ENCODE peak calls at places on chromosomes 11 and 22, in eight cellular contexts. V is foreskin keratinocyte; A is left lung; L is sigmoid colon; D is ovary; K is aorta; Z is HAP-1; B is CD4-positive, CD25-positive, alpha-beta regulatory T cell. N is an unnamed sample. For H3K4me1, the result is how much of the 10 kb centered on the place peaks cover.

GRCh38 chr22:46614070-46614931 is 5.9 kb upstream of the GRAMD4 start:
- DNase-seq in Z (no peak), B (peak), A (no peak), V (no peak), D (no peak), K (no peak), L (no peak), N (peak)

GRCh38 chr22:49264696-49265095 is 563.0 kb downstream of the BRD1 start:
- DNase-seq in D (no peak), L (no peak), V (no peak), A (no peak), K (no peak), Z (no peak), B (no peak), N (no peak)

GRCh38 chr11:76151561-76152085 is 54.7 kb downstream of the WNT11 start:
- DNase-seq in A (no peak), Z (no peak), B (no peak), L (no peak), V (no peak), K (no peak), D (no peak), N (no peak)

GRCh38 chr22:16793831-16794230 is 31.4 kb downstream of the XKR3 start:
- DNase-seq in K (no peak), B (no peak), D (no peak), L (no peak), Z (no peak), V (no peak), A (no peak), N (no peak)

GRCh38 chr11:92423133-92423532 is 198.5 kb downstream of the FAT3 start:
- DNase-seq in A (no peak), B (no peak), Z (no peak), K (no peak), D (no peak), V (no peak), L (no peak), N (no peak)

GRCh38 chr11:129023968-129024676 is 81.5 kb upstream of the TP53AIP1 start:
- DNase-seq in V (peak), B (peak), K (peak), D (no peak), A (peak), L (no peak), Z (no peak), N (peak)

GRCh38 chr11:22415481-22415880 is 77.3 kb downstream of the SLC17A6 start:
- DNase-seq in L (no peak), B (no peak), V (no peak), D (no peak), Z (no peak), A (no peak), K (no peak), N (no peak)

GRCh38 chr11:4178813-4179662 is 84.4 kb downstream of the RRM1 start:
- DNase-seq in B (no peak), K (no peak), V (no peak), L (no peak), A (no peak), Z (no peak), D (no peak), N (no peak)

GRCh38 chr22:29824677-29825076 is 13.4 kb downstream of the ASCC2 start:
- DNase-seq in B (no peak), A (no peak), Z (no peak), K (peak), L (peak), V (no peak), D (no peak), N (no peak)

GRCh38 chr11:85027346-85027745 is 599.8 kb downstream of the DLG2 start:
- DNase-seq in Z (no peak), K (no peak), D (no peak), V (no peak), B (no peak), A (no peak), L (no peak), N (no peak)
- H3K4me1 ChIP-seq in Z (under half), K (under half), D (under half), V (under half), B (under half), A (under half), L (under half), N (under half)

DNA sequence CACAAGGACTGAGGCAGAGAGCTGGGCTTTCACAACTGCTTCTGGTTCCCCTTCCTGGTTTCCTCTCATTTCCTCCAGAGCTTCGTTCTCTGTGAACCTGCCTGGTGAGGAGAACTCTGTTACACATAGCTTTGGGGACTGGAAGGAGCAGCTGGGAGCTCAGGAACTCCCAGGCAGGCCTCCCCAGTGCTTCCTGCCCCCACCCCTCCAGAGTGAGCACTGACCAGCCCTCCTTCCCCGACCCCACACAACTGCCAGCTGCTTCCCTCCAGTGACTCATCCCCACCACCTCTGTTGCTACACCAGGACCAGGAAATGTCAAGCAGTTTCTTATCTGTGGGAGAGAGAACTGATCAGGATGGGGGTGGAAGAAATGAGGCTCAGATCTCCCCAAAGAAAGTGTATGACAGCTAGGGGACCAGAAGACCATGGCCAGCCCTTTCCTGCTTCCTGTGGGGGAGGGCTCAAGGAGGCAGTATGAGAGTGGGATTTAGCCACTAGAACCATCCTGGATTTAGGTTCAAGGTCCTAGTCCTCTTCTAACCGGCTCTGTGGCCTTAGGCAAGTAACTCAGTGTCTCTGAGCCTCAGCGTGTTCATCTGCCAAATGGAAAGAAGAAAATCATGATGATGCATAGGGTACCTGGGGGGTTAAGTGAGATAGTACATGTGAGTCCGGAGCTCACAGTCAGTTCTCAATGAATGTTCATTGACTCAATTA is 4.5 kb upstream of the TP53I11 start:
- DNase-seq in L (peak), D (peak), K (peak), B (no peak), Z (no peak), V (no peak), A (peak), N (peak)
- H3K4me1 ChIP-seq in L (under half), D (under half), K (under half), B (under half), Z (under half), V (under half), A (half or more), N (under half)

GRCh38 chr11:134230339-134230738 is 5.9 kb downstream of the VPS26B start:
- DNase-seq in B (no peak), D (no peak), Z (no peak), L (no peak), V (no peak), K (no peak), A (no peak), N (no peak)
- H3K4me1 ChIP-seq in B (under half), D (under half), Z (under half), L (under half), V (under half), K (under half), A (half or more), N (half or more)

GRCh38 chr11:68193018-68193417 is 20.1 kb downstream of the KMT5B start:
- DNase-seq in B (no peak), K (no peak), L (no peak), Z (no peak), V (no peak), A (no peak), D (no peak), N (no peak)
- H3K4me1 ChIP-seq in B (under half), K (under half), L (under half), Z (under half), V (under half), A (under half), D (under half), N (under half)

GRCh38 chr22:43272301-43272700 is 70.9 kb downstream of the SCUBE1 start:
- DNase-seq in K (no peak), B (no peak), L (no peak), V (peak), Z (no peak), A (no peak), D (peak), N (peak)
- H3K4me1 ChIP-seq in K (under half), B (under half), L (under half), V (under half), Z (under half), A (under half), D (under half), N (under half)

GRCh38 chr11:47863189-47863892 is 15.2 kb upstream of the NUP160 start:
- DNase-seq in A (no peak), V (no peak), B (peak), Z (no peak), D (no peak), K (no peak), L (no peak), N (no peak)
- H3K4me1 ChIP-seq in A (under half), V (under half), B (under half), Z (under half), D (under half), K (under half), L (under half), N (under half)

DNA sequence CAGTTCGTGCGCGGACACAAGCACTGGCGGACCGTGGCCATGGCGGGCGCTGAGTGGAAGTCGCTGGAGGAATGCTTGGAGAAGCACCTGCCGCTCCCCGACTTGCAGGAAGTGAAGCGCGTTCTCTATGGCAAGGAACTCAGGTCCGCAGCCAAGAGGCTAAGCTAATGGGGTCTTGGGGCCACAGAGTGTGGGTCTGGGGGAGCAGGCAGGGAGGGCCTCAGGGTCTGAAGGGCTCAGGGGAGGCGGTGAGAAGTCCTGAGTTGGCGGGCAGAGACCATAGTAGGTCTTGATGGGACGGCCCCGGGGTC is 188 bp downstream of the UPB1 start:
- DNase-seq in L (no peak), V (no peak), A (no peak), K (no peak), Z (no peak), D (no peak), B (no peak), N (no peak)
- H3K4me1 ChIP-seq in L (under half), V (under half), A (under half), K (under half), Z (under half), D (under half), B (under half), N (under half)

DNA sequence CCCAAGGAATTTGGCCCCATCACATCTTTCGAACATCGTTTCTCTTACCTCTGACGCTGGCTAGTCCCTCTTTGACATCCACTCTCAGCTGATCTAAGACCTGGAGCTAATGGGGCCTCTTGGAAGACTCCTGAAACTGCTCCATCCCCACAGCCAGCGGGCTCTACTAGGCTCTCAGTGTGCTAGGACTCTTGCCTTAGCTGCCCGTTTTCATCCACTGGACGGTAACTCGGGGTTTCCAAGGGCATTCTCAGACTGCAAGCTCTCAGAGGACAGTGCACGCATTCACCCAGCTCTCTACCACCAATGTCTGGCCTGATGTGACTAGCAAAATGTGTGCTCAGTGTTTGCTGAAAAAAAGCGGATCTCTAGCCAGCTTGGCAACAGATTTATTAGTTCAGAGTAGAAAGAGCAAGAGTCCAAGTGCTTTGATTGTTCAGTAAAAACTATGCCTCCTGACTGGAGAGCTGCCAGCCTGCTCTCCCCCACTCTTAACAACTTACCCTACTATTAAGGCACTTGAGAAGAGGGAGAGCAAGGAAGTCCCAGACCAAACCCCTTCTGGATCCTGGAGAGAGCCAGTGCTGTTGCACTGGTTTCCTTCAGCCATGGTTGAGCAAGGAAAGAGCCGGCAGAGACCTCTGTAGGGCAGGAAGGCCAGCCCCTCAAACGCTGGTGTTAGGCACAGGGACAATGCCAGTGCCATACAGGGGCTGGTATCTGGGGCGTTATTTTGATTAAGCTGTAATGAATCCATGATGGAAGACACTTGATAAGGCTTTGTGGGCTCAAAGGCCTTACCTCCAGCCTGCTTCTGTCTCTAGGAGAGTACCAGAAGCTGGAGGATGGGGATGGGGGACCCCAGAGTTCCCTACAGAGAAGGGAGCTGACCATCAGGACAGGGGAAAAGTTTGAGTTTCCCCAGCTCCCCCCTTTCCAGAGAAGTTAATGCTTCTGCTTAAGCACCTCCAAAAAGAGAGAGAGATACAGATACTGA is 9.2 kb downstream of the RELA start:
- DNase-seq in K (peak), B (no peak), Z (no peak), L (peak), D (no peak), V (no peak), A (peak), N (peak)
- H3K4me1 ChIP-seq in K (under half), B (under half), Z (under half), L (under half), D (under half), V (under half), A (half or more), N (under half)

GRCh38 chr11:61958590-61958989 is 8.4 kb downstream of the BEST1 start:
- DNase-seq in D (peak), B (no peak), V (no peak), Z (no peak), L (no peak), A (no peak), K (no peak), N (no peak)
- H3K4me1 ChIP-seq in D (under half), B (under half), V (under half), Z (under half), L (half or more), A (half or more), K (under half), N (half or more)

N was measured in lower lobe of right lung.